ENCODE peak calls at places on chromosomes 11 and 22, in seven cellular contexts. S is upper lobe of right lung, T is lung, H is heart right ventricle, J is neural progenitor cell, Y is left lung, M is uterus. E is an unnamed sample.

GRCh38 chr11:30936476-30936875 is 350.3 kb upstream of the MPPED2 start:
- DNase-seq in S (no peak), T (no peak), H (no peak), J (no peak), Y (no peak), M (no peak), E (no peak)

GRCh38 chr22:43884600-43885318 is 7.1 kb downstream of the PNPLA5 start:
- DNase-seq in S (peak), T (peak), H (peak), J (peak), Y (peak), M (peak), E (no peak)

GRCh38 chr11:122167100-122167499 is 51.1 kb upstream of the BLID start:
- DNase-seq in S (no peak), T (no peak), H (no peak), J (no peak), Y (no peak), M (no peak), E (no peak)

GRCh38 chr11:128361451-128362020 is 225.8 kb downstream of the ETS1 start:
- DNase-seq in S (no peak), T (no peak), H (no peak), J (no peak), Y (no peak), M (no peak), E (no peak)

GRCh38 chr22:49999063-49999900 is 13.3 kb downstream of the IL17REL start:
- DNase-seq in S (peak), T (no peak), H (no peak), J (peak), Y (peak), M (no peak), E (no peak)

GRCh38 chr11:69974528-69974927 is 103.6 kb upstream of the ANO1 start:
- DNase-seq in S (no peak), T (no peak), H (no peak), J (no peak), Y (no peak), M (no peak), E (no peak)

GRCh38 chr11:79100093-79100704 is 340.6 kb downstream of the TENM4 start:
- DNase-seq in S (no peak), T (peak), H (no peak), J (peak), Y (no peak), M (no peak), E (no peak)

GRCh38 chr11:119000906-119001305 is 3.0 kb downstream of the CENATAC start:
- DNase-seq in S (no peak), T (no peak), H (no peak), J (no peak), Y (no peak), M (no peak), E (no peak)

GRCh38 chr11:43947003-43947500 is 4.6 kb downstream of the C11orf96 start:
- DNase-seq in S (no peak), T (no peak), H (peak), J (peak), Y (no peak), M (peak), E (peak)

GRCh38 chr22:43561421-43562178 is 149.8 kb downstream of the MPPED1 start:
- DNase-seq in S (no peak), T (no peak), H (no peak), J (no peak), Y (no peak), M (no peak), E (no peak)

GRCh38 chr11:74072721-74073120 is 63.8 kb upstream of the UCP3 start:
- DNase-seq in S (no peak), T (no peak), H (no peak), J (no peak), Y (no peak), M (no peak), E (no peak)

GRCh38 chr11:62921573-62922188 is 518 bp upstream of the CHRM1 start:
- DNase-seq in S (no peak), T (no peak), H (no peak), J (peak), Y (peak), M (no peak), E (no peak)

GRCh38 chr11:69234171-69234570 is 59.8 kb upstream of the MYEOV start:
- DNase-seq in S (no peak), T (no peak), H (no peak), J (peak), Y (no peak), M (no peak), E (peak)

GRCh38 chr11:69241844-69242582 is 51.9 kb upstream of the MYEOV start:
- DNase-seq in S (no peak), T (no peak), H (no peak), J (no peak), Y (no peak), M (no peak), E (no peak)

GRCh38 chr11:95154514-95154913 is 64.9 kb downstream of the ENDOD1 start:
- DNase-seq in S (no peak), T (no peak), H (peak), J (peak), Y (no peak), M (no peak), E (no peak)

GRCh38 chr22:20464096-20464614 is 26.5 kb upstream of the SCARF2 start:
- DNase-seq in S (peak), T (no peak), H (no peak), J (no peak), Y (no peak), M (no peak), E (no peak)

GRCh38 chr11:129374993-129375721 is 491 bp upstream of the BARX2 start:
- DNase-seq in S (peak), T (no peak), H (no peak), J (no peak), Y (peak), M (no peak), E (no peak)

GRCh38 chr11:12640926-12641849 is 33.0 kb upstream of the TEAD1 start:
- DNase-seq in S (no peak), T (no peak), H (no peak), J (no peak), Y (no peak), M (no peak), E (no peak)

GRCh38 chr11:11465280-11465679 is 112.2 kb upstream of the CSNK2A3 start:
- DNase-seq in S (no peak), T (no peak), H (no peak), J (no peak), Y (no peak), M (no peak), E (no peak)

GRCh38 chr11:127074151-127074761 is 73.7 kb upstream of the KIRREL3 start:
- DNase-seq in S (no peak), T (no peak), H (no peak), J (peak), Y (no peak), M (no peak), E (no peak)

GRCh38 chr11:73838443-73839122 is 38.1 kb downstream of the COA4 start:
- DNase-seq in S (no peak), T (no peak), H (no peak), J (peak), Y (no peak), M (no peak), E (no peak)

GRCh38 chr22:32465661-32466060 is 1.4 kb upstream of the BPIFC start:
- DNase-seq in S (no peak), T (no peak), H (no peak), J (no peak), Y (no peak), M (no peak), E (no peak)

GRCh38 chr11:87926250-87926970 is 248.8 kb downstream of the RAB38 start:
- DNase-seq in S (no peak), T (no peak), H (no peak), J (no peak), Y (no peak), M (no peak), E (no peak)

GRCh38 chr22:32031466-32031865 is 11.6 kb upstream of the SLC5A1 start:
- DNase-seq in S (no peak), T (no peak), H (no peak), J (no peak), Y (no peak), M (no peak), E (no peak)

GRCh38 chr11:57321996-57322880 is 2.5 kb downstream of the TNKS1BP1 start:
- DNase-seq in S (peak), T (peak), H (peak), J (peak), Y (peak), M (peak), E (peak)

GRCh38 chr11:46055371-46055770 is 65.9 kb downstream of the PHF21A start:
- DNase-seq in S (no peak), T (no peak), H (no peak), J (peak), Y (no peak), M (no peak), E (no peak)

GRCh38 chr11:134482128-134482527 is 70.1 kb upstream of the B3GAT1 start:
- DNase-seq in S (peak), T (no peak), H (no peak), J (no peak), Y (no peak), M (no peak), E (peak)

GRCh38 chr11:115905331-115905730 is 401.1 kb upstream of the CADM1 start:
- DNase-seq in S (no peak), T (no peak), H (no peak), J (no peak), Y (no peak), M (no peak), E (no peak)

GRCh38 chr11:121443688-121444275 is 8.3 kb upstream of the SORL1 start:
- DNase-seq in S (no peak), T (no peak), H (no peak), J (no peak), Y (no peak), M (no peak), E (no peak)

GRCh38 chr11:46800177-46800576 is 45.9 kb downstream of the CKAP5 start:
- DNase-seq in S (no peak), T (no peak), H (no peak), J (no peak), Y (no peak), M (no peak), E (no peak)

GRCh38 chr22:44667829-44668189 is 34.2 kb upstream of the PRR5 start:
- DNase-seq in S (no peak), T (no peak), H (no peak), J (no peak), Y (no peak), M (no peak), E (no peak)

GRCh38 chr11:65884716-65885092 is 3.6 kb downstream of the FIBP start:
- DNase-seq in S (peak), T (peak), H (peak), J (peak), Y (peak), M (peak), E (peak)

GRCh38 chr22:24875862-24876506 is 70.0 kb downstream of the SGSM1 start:
- DNase-seq in S (no peak), T (no peak), H (no peak), J (peak), Y (no peak), M (no peak), E (no peak)

GRCh38 chr11:7457211-7457610 is 28.1 kb upstream of the OLFML1 start:
- DNase-seq in S (no peak), T (no peak), H (no peak), J (no peak), Y (no peak), M (no peak), E (no peak)

GRCh38 chr11:76939219-76939631 is 78.5 kb downstream of the ACER3 start:
- DNase-seq in S (no peak), T (no peak), H (no peak), J (no peak), Y (no peak), M (no peak), E (no peak)

GRCh38 chr11:134818531-134818930 is 406.5 kb upstream of the B3GAT1 start:
- DNase-seq in S (no peak), T (peak), H (no peak), J (no peak), Y (no peak), M (no peak), E (no peak)

GRCh38 chr11:132844956-132845355 is 687.3 kb downstream of the OPCML start:
- DNase-seq in S (no peak), T (no peak), H (no peak), J (no peak), Y (no peak), M (no peak), E (no peak)

GRCh38 chr11:112157274-112157766 is 6.6 kb downstream of the IL18 start:
- DNase-seq in S (no peak), T (no peak), H (no peak), J (no peak), Y (no peak), M (no peak), E (peak)

GRCh38 chr11:130533113-130533803 is 84.8 kb downstream of the ADAMTS15 start:
- DNase-seq in S (no peak), T (no peak), H (no peak), J (no peak), Y (no peak), M (no peak), E (no peak)

GRCh38 chr22:39078329-39078728 is 1.3 kb downstream of the APOBEC3G start:
- DNase-seq in S (no peak), T (no peak), H (no peak), J (no peak), Y (peak), M (no peak), E (no peak)
- H3K4me3 ChIP-seq in S (peak), T (no peak), H (no peak), J (no peak), Y (no peak), M (no peak), E (no peak)

DNA sequence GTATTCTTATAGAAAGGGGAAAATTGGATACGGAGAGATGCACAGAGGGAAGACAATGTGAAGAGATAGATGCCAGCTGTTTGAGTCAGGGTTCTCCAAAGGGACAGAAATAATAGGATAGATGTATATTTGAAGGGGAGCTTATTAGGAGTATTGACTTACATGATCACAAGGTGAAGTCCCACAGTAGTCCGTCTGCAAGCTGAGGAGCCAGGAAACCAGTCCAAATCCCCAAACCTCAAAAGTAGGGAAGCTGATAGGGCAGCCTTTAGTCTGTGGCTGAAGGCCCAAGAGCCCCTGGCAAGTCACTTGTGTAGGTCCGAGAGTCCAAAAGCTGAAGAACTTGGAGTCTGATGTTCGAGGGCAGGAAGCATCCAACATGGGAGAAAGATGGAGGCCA is 569.6 kb upstream of the LARGE1 start:
- DNase-seq in S (no peak), T (no peak), H (no peak), J (no peak), Y (no peak), M (no peak), E (no peak)
- TF ChIP-seq CTCF in S (no peak), T (no peak), H (no peak), J (no peak), Y (no peak), M (no peak), E (no peak)

GRCh38 chr11:32792111-32792947 is 2.1 kb downstream of the CCDC73 start:
- DNase-seq in S (no peak), T (no peak), H (no peak), J (peak), Y (no peak), M (no peak), E (no peak)
- H3K4me3 ChIP-seq in S (no peak), T (no peak), H (peak), J (peak), Y (no peak), M (no peak), E (peak)

DNA sequence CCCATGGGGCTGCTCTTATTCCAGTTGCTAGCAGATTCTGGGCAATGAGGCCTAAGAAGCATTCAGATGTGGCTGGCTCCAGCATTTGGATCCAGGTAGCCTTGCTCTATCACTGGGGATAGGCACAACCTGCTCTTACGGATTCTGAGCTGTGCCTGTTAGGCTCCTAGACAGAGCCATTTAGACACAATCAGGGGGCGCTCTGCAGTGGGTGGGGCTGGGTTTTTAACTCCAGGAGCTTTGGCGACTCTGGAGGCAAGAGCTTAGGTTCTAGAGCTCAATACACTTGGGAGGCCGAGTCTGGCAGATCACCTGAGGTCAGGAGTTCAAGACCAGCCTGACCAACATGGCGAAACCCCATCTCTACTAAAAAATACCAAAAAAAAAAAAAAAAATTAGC is 32.0 kb downstream of the KCNC1 start:
- DNase-seq in S (peak), T (no peak), H (no peak), J (peak), Y (no peak), M (no peak), E (no peak)
- TF ChIP-seq CTCF in S (no peak), T (no peak), H (no peak), J (peak), Y (no peak), M (no peak), E (no peak)

GRCh38 chr11:16924462-16924825 is 89.8 kb downstream of the PLEKHA7 start:
- DNase-seq in S (no peak), T (no peak), H (no peak), J (no peak), Y (no peak), M (no peak), E (no peak)
- H3K4me3 ChIP-seq in S (peak), T (no peak), H (peak), J (peak), Y (peak), M (no peak), E (peak)

DNA sequence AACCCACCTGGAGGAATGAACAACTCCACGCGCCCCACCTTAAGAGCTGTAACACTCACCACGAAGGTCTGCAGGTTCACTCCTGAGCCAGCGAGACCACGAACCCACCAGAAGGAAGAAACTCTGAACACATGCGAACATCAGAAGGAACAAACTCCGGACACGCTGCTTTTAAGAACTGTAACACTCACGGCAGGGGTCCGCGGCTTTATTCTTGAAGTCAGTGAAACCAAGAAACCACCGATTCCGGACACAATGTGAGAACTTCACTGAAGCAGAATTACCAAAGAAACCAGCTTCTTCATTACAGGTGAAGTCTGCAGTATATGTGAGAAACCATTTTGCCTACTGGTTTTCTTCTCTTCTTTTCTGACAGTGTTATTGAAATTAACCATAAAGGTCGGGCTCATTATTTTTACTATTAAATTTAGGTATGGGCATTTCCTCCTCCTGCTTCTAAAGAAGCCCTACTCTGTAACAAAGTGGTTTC is 303.0 kb downstream of the KCNA4 start:
- DNase-seq in S (no peak), T (no peak), H (no peak), J (peak), Y (no peak), M (no peak), E (no peak)
- TF ChIP-seq CTCF in S (no peak), T (no peak), H (no peak), J (no peak), Y (no peak), M (no peak), E (no peak)

DNA sequence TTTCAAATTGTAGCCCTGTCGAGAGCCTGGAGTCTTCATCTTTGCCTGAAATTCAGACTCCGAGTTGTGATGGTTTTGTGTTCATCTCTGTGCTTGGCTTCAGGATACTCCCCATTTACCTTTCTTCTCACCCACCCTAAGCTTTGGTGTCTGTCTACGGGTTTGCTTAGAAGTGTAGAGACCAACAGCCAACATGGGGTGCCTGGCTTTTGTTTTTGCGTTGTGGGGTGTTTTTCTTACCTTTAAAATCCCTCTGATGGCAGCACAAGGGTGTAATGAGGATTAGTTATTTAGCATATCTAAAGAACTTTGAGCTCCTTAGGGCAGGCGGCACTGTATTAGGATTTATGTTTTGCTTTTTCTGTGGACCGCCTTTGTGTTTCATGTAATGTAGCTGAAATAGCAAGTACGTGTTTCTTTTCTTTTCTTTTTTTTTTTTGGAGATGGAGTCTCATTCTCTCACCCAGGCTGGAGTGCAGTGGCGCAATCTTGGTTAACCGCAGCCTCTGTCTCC is 8.8 kb downstream of the AP2A2 start:
- DNase-seq in S (no peak), T (no peak), H (no peak), J (peak), Y (no peak), M (no peak), E (no peak)
- H3K4me3 ChIP-seq in S (no peak), T (no peak), H (no peak), J (peak), Y (no peak), M (no peak), E (peak)

GRCh38 chr22:21984793-21985192 is 2.2 kb upstream of the TOP3B start:
- DNase-seq in S (no peak), T (no peak), H (no peak), J (peak), Y (no peak), M (no peak), E (no peak)
- TF ChIP-seq CTCF in S (peak), T (no peak), H (no peak), J (peak), Y (no peak), M (no peak), E (no peak)

E was measured in ascending aorta.